ENCODE peak calls at places on chromosomes 7 and 10, in five cellular contexts. One of them, this sample, is unnamed.

GRCh38 chr10:24552346-24553016 is 171.2 kb downstream of the ARHGAP21 start:
- DNase-seq in A549: peak; percentile 58
- DNase-seq in cardiac muscle cell: no peak
- DNase-seq in lower lobe of right lung: peak; percentile 64
- DNase-seq in WERI-Rb-1: peak; percentile 11
- DNase-seq in this sample: peak; percentile 5

GRCh38 chr7:36057375-36057774 is 95.7 kb upstream of the EEPD1 start:
- DNase-seq in lower lobe of right lung: no peak
- DNase-seq in WERI-Rb-1: no peak
- DNase-seq in A549: no peak
- DNase-seq in cardiac muscle cell: no peak
- DNase-seq in this sample: no peak

GRCh38 chr10:3820255-3820654 is 35.2 kb upstream of the KLF6 start:
- DNase-seq in A549: no peak
- DNase-seq in WERI-Rb-1: peak; percentile 84
- DNase-seq in lower lobe of right lung: no peak
- DNase-seq in cardiac muscle cell: peak; percentile 67
- DNase-seq in this sample: no peak

GRCh38 chr10:29862926-29863614 is 196.3 kb downstream of the JCAD start:
- DNase-seq in cardiac muscle cell: no peak
- DNase-seq in A549: peak; percentile 16
- DNase-seq in lower lobe of right lung: no peak
- DNase-seq in WERI-Rb-1: no peak
- DNase-seq in this sample: no peak

GRCh38 chr10:68154211-68154497 is 44.9 kb downstream of the MYPN start:
- DNase-seq in WERI-Rb-1: no peak
- DNase-seq in lower lobe of right lung: no peak
- DNase-seq in A549: peak; percentile 29
- DNase-seq in cardiac muscle cell: peak; percentile 68
- DNase-seq in this sample: no peak

GRCh38 chr10:96988421-96988820 is 156.3 kb downstream of the LCOR start:
- DNase-seq in A549: no peak
- DNase-seq in lower lobe of right lung: no peak
- DNase-seq in WERI-Rb-1: no peak
- DNase-seq in cardiac muscle cell: no peak
- DNase-seq in this sample: no peak

GRCh38 chr10:34341473-34341872 is 473.6 kb downstream of the PARD3 start:
- DNase-seq in WERI-Rb-1: no peak
- DNase-seq in cardiac muscle cell: peak; percentile 29
- DNase-seq in lower lobe of right lung: no peak
- DNase-seq in A549: no peak
- DNase-seq in this sample: no peak

GRCh38 chr10:71634531-71635164 is 84.9 kb downstream of the C10orf105 start:
- DNase-seq in cardiac muscle cell: no peak
- DNase-seq in A549: no peak
- DNase-seq in WERI-Rb-1: peak; percentile 56
- DNase-seq in lower lobe of right lung: no peak
- DNase-seq in this sample: no peak

GRCh38 chr7:43469051-43469450 is 113.9 kb upstream of the STK17A start:
- DNase-seq in lower lobe of right lung: no peak
- DNase-seq in cardiac muscle cell: peak; percentile 49
- DNase-seq in A549: no peak
- DNase-seq in WERI-Rb-1: no peak
- DNase-seq in this sample: no peak

GRCh38 chr7:157047148-157047547 is 36.7 kb upstream of the MNX1 start:
- DNase-seq in A549: peak; percentile 13
- DNase-seq in lower lobe of right lung: no peak
- DNase-seq in WERI-Rb-1: no peak
- DNase-seq in cardiac muscle cell: no peak
- DNase-seq in this sample: no peak

GRCh38 chr7:12747687-12748306 is 60.4 kb downstream of the ARL4A start:
- DNase-seq in WERI-Rb-1: no peak
- DNase-seq in cardiac muscle cell: no peak
- DNase-seq in lower lobe of right lung: no peak
- DNase-seq in A549: no peak
- DNase-seq in this sample: no peak

GRCh38 chr7:100975391-100975821 is 6.0 kb downstream of the MUC12 start:
- DNase-seq in lower lobe of right lung: no peak
- DNase-seq in cardiac muscle cell: no peak
- DNase-seq in WERI-Rb-1: no peak
- DNase-seq in A549: no peak
- DNase-seq in this sample: no peak

GRCh38 chr10:4663162-4663992 is 162.6 kb upstream of the AKR1E2 start:
- DNase-seq in cardiac muscle cell: peak; percentile 98
- DNase-seq in WERI-Rb-1: peak; percentile 66
- DNase-seq in A549: peak; percentile 98
- DNase-seq in lower lobe of right lung: no peak
- DNase-seq in this sample: no peak

DNA sequence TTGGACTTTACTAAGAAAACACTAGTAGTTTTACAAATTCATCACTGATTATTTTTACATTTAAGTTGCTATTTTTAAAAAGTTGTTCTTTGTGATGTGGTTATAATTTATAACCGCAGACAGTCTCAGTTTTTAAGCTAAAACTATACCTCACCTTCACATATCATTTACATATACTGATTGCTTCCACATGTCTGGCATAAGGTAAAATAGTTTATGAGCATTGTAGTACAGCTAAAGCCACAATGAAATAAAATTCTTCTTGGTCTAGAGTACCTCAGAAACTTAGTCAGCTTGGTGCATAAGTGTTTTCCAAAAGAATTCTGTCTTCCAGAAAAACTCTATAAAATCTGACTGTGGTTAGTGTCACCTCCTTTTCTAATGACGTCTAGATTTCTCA is 13.0 kb downstream of the SEMA3A start:
- DNase-seq in lower lobe of right lung: no peak
- DNase-seq in WERI-Rb-1: no peak
- DNase-seq in A549: no peak
- DNase-seq in cardiac muscle cell: no peak
- DNase-seq in this sample: no peak
- H3K4me3 ChIP-seq in lower lobe of right lung: no peak overlapping the region
- H3K4me3 ChIP-seq in WERI-Rb-1: no peak overlapping the region
- H3K4me3 ChIP-seq in A549: no peak overlapping the region
- H3K4me3 ChIP-seq in cardiac muscle cell: no peak overlapping the region
- H3K4me3 ChIP-seq in this sample: no peak overlapping the region

GRCh38 chr7:120164-120555 is 72.2 kb upstream of the FAM20C start:
- DNase-seq in lower lobe of right lung: no peak
- DNase-seq in A549: no peak
- DNase-seq in WERI-Rb-1: no peak
- DNase-seq in cardiac muscle cell: no peak
- DNase-seq in this sample: no peak
- H3K4me3 ChIP-seq in lower lobe of right lung: no peak overlapping the region
- H3K4me3 ChIP-seq in A549: no peak overlapping the region
- H3K4me3 ChIP-seq in WERI-Rb-1: no peak overlapping the region
- H3K4me3 ChIP-seq in cardiac muscle cell: no peak overlapping the region
- H3K4me3 ChIP-seq in this sample: no peak overlapping the region

DNA sequence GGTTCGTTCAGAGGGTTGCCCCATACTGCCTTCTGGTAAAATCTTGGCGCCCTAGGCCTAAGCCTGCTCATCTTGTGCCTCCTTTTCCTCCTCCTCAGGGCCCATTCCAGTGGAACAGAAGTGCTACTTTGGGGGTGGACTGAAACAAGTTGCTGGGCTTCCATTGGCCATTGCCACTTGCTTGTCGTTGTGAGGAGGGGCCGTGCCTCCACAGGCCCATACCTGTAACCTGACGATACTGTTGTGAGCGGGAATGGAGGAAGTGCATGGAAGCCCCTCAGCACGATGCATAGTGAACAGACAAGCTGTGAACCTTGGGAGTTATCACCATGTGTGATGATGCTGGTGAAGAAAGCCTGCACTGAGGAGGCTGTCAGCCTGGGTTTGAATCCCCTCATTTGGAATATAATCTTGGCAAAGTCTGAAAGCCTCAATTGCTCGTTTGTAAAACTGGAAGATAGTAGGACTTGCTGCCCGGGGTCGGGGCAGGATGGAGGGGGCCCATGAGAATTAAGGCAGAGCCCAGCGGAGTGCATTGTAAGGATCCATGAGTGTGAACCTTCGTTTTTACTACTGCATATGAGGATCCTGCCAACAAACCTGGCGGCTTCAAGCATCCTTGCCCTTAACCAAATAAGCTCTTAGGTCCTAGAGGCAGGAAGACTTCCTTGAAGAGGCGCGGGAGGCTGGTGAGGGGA is 671 bp upstream of the PAPSS2 start:
- DNase-seq in lower lobe of right lung: no peak
- DNase-seq in A549: peak; percentile 29
- DNase-seq in cardiac muscle cell: no peak
- DNase-seq in WERI-Rb-1: no peak
- DNase-seq in this sample: no peak
- H3K4me3 ChIP-seq in lower lobe of right lung: peak overlapping the region; percentile 85
- H3K4me3 ChIP-seq in A549: peak overlapping the region; percentile 78
- H3K4me3 ChIP-seq in cardiac muscle cell: peak overlapping the region; percentile 79
- H3K4me3 ChIP-seq in WERI-Rb-1: peak overlapping the region; percentile 89
- H3K4me3 ChIP-seq in this sample: no peak overlapping the region

DNA sequence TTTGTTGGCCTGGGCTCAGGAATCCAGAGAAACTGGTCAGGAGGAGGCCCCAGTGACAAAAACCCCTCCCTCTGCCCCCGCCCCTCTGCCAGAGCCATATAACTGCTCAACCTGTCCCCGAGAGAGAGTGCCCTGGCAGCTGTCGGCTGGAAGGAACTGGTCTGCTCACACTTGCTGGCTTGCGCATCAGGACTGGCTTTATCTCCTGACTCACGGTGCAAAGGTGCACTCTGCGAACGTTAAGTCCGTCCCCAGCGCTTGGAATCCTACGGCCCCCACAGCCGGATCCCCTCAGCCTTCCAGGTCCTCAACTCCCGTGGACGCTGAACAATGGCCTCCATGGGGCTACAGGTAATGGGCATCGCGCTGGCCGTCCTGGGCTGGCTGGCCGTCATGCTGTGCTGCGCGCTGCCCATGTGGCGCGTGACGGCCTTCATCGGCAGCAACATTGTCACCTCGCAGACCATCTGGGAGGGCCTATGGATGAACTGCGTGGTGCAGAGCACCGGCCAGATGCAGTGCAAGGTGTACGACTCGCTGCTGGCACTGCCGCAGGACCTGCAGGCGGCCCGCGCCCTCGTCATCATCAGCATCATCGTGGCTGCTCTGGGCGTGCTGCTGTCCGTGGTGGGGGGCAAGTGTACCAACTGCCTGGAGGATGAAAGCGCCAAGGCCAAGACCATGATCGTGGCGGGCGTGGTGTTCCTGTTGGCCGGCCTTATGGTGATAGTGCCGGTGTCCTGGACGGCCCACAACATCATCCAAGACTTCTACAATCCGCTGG is at the start of gene CLDN4:
- DNase-seq in lower lobe of right lung: peak; percentile 89
- DNase-seq in cardiac muscle cell: no peak
- DNase-seq in A549: no peak
- DNase-seq in WERI-Rb-1: peak; percentile 50
- DNase-seq in this sample: no peak
- H3K4me3 ChIP-seq in lower lobe of right lung: peak within 1 kb of the TSS; percentile 59
- H3K4me3 ChIP-seq in cardiac muscle cell: no peak within 1 kb of the TSS
- H3K4me3 ChIP-seq in A549: no peak within 1 kb of the TSS
- H3K4me3 ChIP-seq in WERI-Rb-1: no peak within 1 kb of the TSS
- H3K4me3 ChIP-seq in this sample: no peak within 1 kb of the TSS

GRCh38 chr10:98920362-98920761 is 315.3 kb downstream of the HPSE2 start:
- DNase-seq in A549: no peak
- DNase-seq in lower lobe of right lung: no peak
- DNase-seq in WERI-Rb-1: no peak
- DNase-seq in cardiac muscle cell: no peak
- DNase-seq in this sample: no peak
- H3K4me3 ChIP-seq in A549: no peak overlapping the region
- H3K4me3 ChIP-seq in lower lobe of right lung: no peak overlapping the region
- H3K4me3 ChIP-seq in WERI-Rb-1: no peak overlapping the region
- H3K4me3 ChIP-seq in cardiac muscle cell: no peak overlapping the region
- H3K4me3 ChIP-seq in this sample: no peak overlapping the region